ENCODE peak calls at places on chromosomes 12 and 14, in five cellular contexts. D is activated T-helper 1 cell treated with Interleukin-2 at 50 U/mL for 16 hours; J is stimulated activated CD4-positive, alpha-beta T cell treated with anti-CD3 and anti-CD28 coated beads, TNF-alpha, amount 100 ng/mL, for 1 hour; B is sciatic nerve; O is H1. L is an unnamed sample.
A peak's percentile ranks its signal among the peaks of the same experiment; 100 is the strongest.

GRCh38 chr14:103880986-103881926 is 33.9 kb upstream of the PPP1R13B start:
- DNase-seq in B (no peak), J (no peak), D (no peak), O (no peak), L (no peak)

GRCh38 chr14:81066672-81067071 is 111.3 kb downstream of the TSHR start:
- DNase-seq in J (no peak), O (no peak), B (no peak), D (no peak), L (no peak)

GRCh38 chr14:95256011-95256775 is 63.5 kb downstream of the CLMN start:
- DNase-seq in B (no peak), O (no peak), D (no peak), J (no peak), L (no peak)

GRCh38 chr12:111532741-111533140 is 66.4 kb downstream of the ATXN2 start:
- DNase-seq in D (no peak), O (no peak), B (no peak), J (no peak), L (no peak)

GRCh38 chr12:131636940-131637750 is 73.7 kb upstream of the SFSWAP start:
- DNase-seq in D (no peak), O (no peak), B (no peak), J (no peak), L (no peak)

GRCh38 chr12:100141998-100142850 is 450 bp downstream of the BLTP3B start:
- DNase-seq in D (peak; percentile 16), B (peak; percentile 69), O (peak; percentile 79), J (peak; percentile 27), L (no peak)

GRCh38 chr12:93514853-93515252 is 47.5 kb downstream of the MRPL42 start:
- DNase-seq in O (no peak), B (no peak), D (no peak), J (no peak), L (no peak)

GRCh38 chr12:91413591-91413990 is 231.0 kb upstream of the DCN start:
- DNase-seq in O (no peak), J (no peak), B (no peak), D (no peak), L (no peak)

GRCh38 chr12:44459569-44459968 is 416.5 kb downstream of the NELL2 start:
- DNase-seq in B (no peak), J (no peak), D (no peak), O (no peak), L (no peak)

GRCh38 chr14:101017209-101017608 is 113.7 kb upstream of the RTL1 start:
- DNase-seq in O (peak; percentile 23), J (no peak), D (no peak), B (no peak), L (no peak)

GRCh38 chr12:57517187-57517586 is 3.1 kb downstream of the DDIT3 start:
- DNase-seq in J (no peak), D (no peak), O (no peak), B (no peak), L (no peak)

GRCh38 chr14:63895510-63895909 is 42.7 kb downstream of the SYNE2 start:
- DNase-seq in O (no peak), B (no peak), D (no peak), J (no peak), L (no peak)

GRCh38 chr12:49273726-49274395 is 9.0 kb downstream of the TUBA1C start:
- DNase-seq in B (no peak), O (no peak), D (no peak), J (no peak), L (no peak)

GRCh38 chr12:19451196-19451595 is 11.9 kb downstream of the AEBP2 start:
- DNase-seq in J (no peak), O (peak; percentile 36), D (no peak), B (no peak), L (no peak)

GRCh38 chr14:54338696-54339317 is 58.0 kb upstream of the CDKN3 start:
- DNase-seq in J (no peak), B (no peak), O (no peak), D (no peak), L (no peak)

GRCh38 chr12:96257550-96258392 is 63.6 kb downstream of the ELK3 start:
- DNase-seq in D (no peak), J (no peak), B (no peak), O (peak; percentile 34), L (no peak)

GRCh38 chr14:64880382-64881121 is 845 bp upstream of the SPTB start:
- DNase-seq in D (peak; percentile 24), J (peak; percentile 51), B (peak; percentile 64), O (peak; percentile 88), L (peak; percentile 41)

GRCh38 chr14:23571701-23572523 is 4.3 kb upstream of the AP1G2 start:
- DNase-seq in O (no peak), D (no peak), J (no peak), B (no peak), L (no peak)